ENCODE peak calls at places on chromosomes 2 and 18, in five cellular contexts. A, V, Z, T and K are unnamed samples.

GRCh38 chr2:219054956-219055903 is 5.5 kb downstream of the IHH start:
- DNase-seq in A (no peak), V (no peak), Z (no peak), T (no peak), K (no peak)

GRCh38 chr2:7225848-7226247 is 308.6 kb downstream of the RNF144A start:
- DNase-seq in A (no peak), V (no peak), Z (no peak), T (no peak), K (no peak)

GRCh38 chr18:48994044-48994651 is 43.4 kb upstream of the SMAD7 start:
- DNase-seq in A (no peak), V (no peak), Z (no peak), T (no peak), K (no peak)

GRCh38 chr2:16487686-16488085 is 177.9 kb downstream of the CYRIA start:
- DNase-seq in A (no peak), V (peak; percentile 11), Z (no peak), T (no peak), K (no peak)

GRCh38 chr2:109435866-109436634 is 177.7 kb downstream of the SEPTIN10 start:
- DNase-seq in A (no peak), V (no peak), Z (no peak), T (no peak), K (no peak)

GRCh38 chr2:212227755-212228154 is 310.8 kb downstream of the ERBB4 start:
- DNase-seq in A (no peak), V (no peak), Z (no peak), T (no peak), K (no peak)

GRCh38 chr18:67735506-67735905 is 219.0 kb upstream of the DSEL start:
- DNase-seq in A (no peak), V (no peak), Z (no peak), T (no peak), K (no peak)

GRCh38 chr18:3114456-3114855 is 101.5 kb upstream of the LPIN2 start:
- DNase-seq in A (no peak), V (no peak), Z (no peak), T (no peak), K (no peak)

GRCh38 chr2:3557588-3558204 is 437 bp downstream of the RNASEH1 start:
- DNase-seq in A (no peak), V (no peak), Z (no peak), T (no peak), K (no peak)

GRCh38 chr18:50143891-50144290 is 51.1 kb downstream of the MYO5B start:
- DNase-seq in A (no peak), V (no peak), Z (no peak), T (no peak), K (no peak)

GRCh38 chr2:178478102-178478441 is 328 bp downstream of the FKBP7 start:
- DNase-seq in A (no peak), V (peak; percentile 14), Z (no peak), T (no peak), K (no peak)

DNA sequence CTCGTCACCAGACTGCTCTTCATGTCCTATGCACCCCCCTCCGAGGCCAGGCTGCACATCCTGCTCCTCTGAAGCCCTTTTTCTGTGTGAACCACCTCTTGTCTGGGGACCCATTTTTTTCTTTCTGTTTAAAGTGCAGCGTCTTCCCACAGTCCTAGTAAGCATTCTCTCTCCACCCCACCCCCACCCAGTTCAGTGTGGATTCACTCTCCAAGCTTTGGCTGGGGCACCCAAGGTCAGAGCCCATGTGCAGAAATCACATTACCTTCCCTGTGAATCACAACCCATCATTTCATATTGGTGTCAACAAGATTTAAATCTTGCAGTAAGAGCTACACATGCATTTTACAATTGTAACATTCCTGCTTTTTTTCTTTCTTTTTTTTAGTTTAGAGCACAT is 26.3 kb upstream of the PKDCC start:
- DNase-seq in A (no peak), V (no peak), Z (no peak), T (no peak), K (no peak)
- H3K27ac ChIP-seq in A (no peak overlapping the region), V (no peak overlapping the region), Z (no peak overlapping the region), T (no peak overlapping the region), K (no peak overlapping the region)

DNA sequence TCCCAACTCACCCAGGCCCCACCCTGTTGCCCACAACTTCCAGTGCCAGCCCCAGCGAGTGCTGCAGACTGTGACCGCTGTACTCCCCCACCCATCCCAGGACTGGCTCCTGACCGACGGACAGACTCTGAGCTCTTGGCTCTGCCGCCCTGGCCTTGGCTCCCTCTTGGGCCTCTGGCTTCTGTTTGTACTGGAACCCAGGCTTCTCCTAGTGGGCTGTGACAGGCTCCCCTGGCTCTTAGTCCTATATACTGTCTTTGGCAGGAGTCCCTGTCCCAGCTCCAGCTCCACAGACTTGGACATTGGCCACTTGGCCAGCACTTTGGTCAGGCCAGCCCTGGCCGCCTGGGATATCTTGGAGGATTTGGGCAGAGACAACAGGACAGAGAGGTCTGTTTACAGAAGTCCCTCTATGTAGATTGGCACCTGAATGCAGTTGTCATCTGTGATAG is 41.1 kb downstream of the ACOXL start:
- DNase-seq in A (no peak), V (no peak), Z (no peak), T (no peak), K (no peak)
- H3K27ac ChIP-seq in A (no peak overlapping the region), V (no peak overlapping the region), Z (no peak overlapping the region), T (no peak overlapping the region), K (no peak overlapping the region)

GRCh38 chr2:43106767-43107527 is 119.5 kb downstream of the ZFP36L2 start:
- DNase-seq in A (no peak), V (peak; percentile 71), Z (no peak), T (peak; percentile 57), K (no peak)
- H3K27ac ChIP-seq in A (no peak overlapping the region), V (peak overlapping the region; percentile 88), Z (no peak overlapping the region), T (peak overlapping the region; percentile 78), K (peak overlapping the region; percentile 72)

GRCh38 chr18:31499157-31499524 is 1.2 kb downstream of the DSG2 start:
- DNase-seq in A (no peak), V (no peak), Z (no peak), T (no peak), K (no peak)
- H3K27ac ChIP-seq in A (peak overlapping the region; percentile 48), V (no peak overlapping the region), Z (no peak overlapping the region), T (peak overlapping the region; percentile 88), K (no peak overlapping the region)

GRCh38 chr2:69116438-69116837 is 103.5 kb downstream of the ANTXR1 start:
- DNase-seq in A (no peak), V (no peak), Z (no peak), T (no peak), K (no peak)
- H3K27ac ChIP-seq in A (no peak overlapping the region), V (no peak overlapping the region), Z (no peak overlapping the region), T (no peak overlapping the region), K (no peak overlapping the region)

DNA sequence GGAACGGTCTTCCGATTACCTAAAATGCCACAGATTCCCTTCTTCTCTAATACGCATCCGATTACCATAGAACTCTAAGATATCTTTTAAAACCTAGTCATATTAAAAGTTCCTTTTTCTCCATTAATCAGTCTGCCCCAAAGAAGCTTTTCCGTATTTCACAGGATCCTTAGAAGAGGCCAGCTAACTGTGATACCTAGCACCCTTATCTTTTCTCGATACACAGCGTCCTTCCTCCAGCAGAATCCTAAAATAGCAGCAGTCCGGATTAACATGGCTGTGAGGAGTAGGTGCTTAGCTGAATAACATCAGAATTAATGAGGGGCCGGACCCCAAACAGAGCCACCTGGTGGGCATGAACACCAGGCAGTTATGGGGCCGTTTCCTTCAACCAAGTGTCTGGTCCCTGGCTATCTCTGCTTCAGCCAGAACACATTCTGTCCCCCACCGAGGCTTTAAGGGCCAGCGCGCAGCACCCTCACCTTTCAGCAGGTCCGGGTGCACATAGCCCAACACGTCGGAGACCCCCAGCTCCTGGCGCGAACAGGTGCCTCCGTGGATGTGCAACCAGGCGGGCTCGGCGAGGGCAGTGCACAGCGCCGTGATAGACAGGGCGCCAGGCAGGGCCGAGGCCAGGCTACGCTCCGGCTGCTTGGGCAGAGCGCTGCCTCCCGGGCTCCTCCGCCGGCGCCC is 995 bp downstream of the TMEM127 start:
- DNase-seq in A (no peak), V (peak; percentile 46), Z (no peak), T (peak; percentile 51), K (no peak)
- H3K27ac ChIP-seq in A (peak overlapping the region; percentile 89), V (peak overlapping the region; percentile 57), Z (no peak overlapping the region), T (peak overlapping the region; percentile 92), K (peak overlapping the region; percentile 80)

GRCh38 chr18:34492652-34493051 is 217.4 kb upstream of the DTNA start:
- DNase-seq in A (no peak), V (no peak), Z (no peak), T (no peak), K (no peak)
- H3K27ac ChIP-seq in A (no peak overlapping the region), V (no peak overlapping the region), Z (no peak overlapping the region), T (no peak overlapping the region), K (no peak overlapping the region)

GRCh38 chr18:22170421-22171262 is 1.3 kb downstream of the GATA6 start:
- DNase-seq in A (no peak), V (peak; percentile 34), Z (peak; percentile 47), T (no peak), K (no peak)
- H3K27ac ChIP-seq in A (no peak overlapping the region), V (no peak overlapping the region), Z (no peak overlapping the region), T (peak overlapping the region; percentile 84), K (no peak overlapping the region)